ENCODE peak calls at places on chromosome 11, in eight cellular contexts. L is MM.1S, J is sigmoid colon, E is A549, N is upper lobe of right lung, W is GM23338, X is GM23248, T is prostate gland. Y is an unnamed sample.

GRCh38 chr11:126465573-126466287 is 110.2 kb downstream of the ST3GAL4 start:
- DNase-seq in L (peak), J (no peak), E (no peak), N (no peak), W (no peak), X (peak), T (no peak), Y (peak)

GRCh38 chr11:75347781-75348613 is 3.5 kb downstream of the ARRB1 start:
- DNase-seq in L (no peak), J (peak), E (no peak), N (no peak), W (no peak), X (peak), T (no peak), Y (no peak)

GRCh38 chr11:2742611-2743426 is 43.0 kb upstream of the KCNQ1OT1 start:
- DNase-seq in L (no peak), J (peak), E (no peak), N (peak), W (no peak), X (no peak), T (no peak), Y (peak)

GRCh38 chr11:35554491-35555237 is 29.2 kb upstream of the PAMR1 start:
- DNase-seq in L (no peak), J (no peak), E (peak), N (no peak), W (peak), X (peak), T (no peak), Y (no peak)

GRCh38 chr11:121895919-121896318 is 220.1 kb downstream of the BLID start:
- DNase-seq in L (no peak), J (no peak), E (no peak), N (no peak), W (no peak), X (peak), T (no peak), Y (no peak)

GRCh38 chr11:47215366-47215925 is 672 bp downstream of the DDB2 start:
- DNase-seq in L (peak), J (no peak), E (peak), N (no peak), W (no peak), X (peak), T (no peak), Y (no peak)

GRCh38 chr11:102345923-102346322 is 1.1 kb upstream of the BIRC2 start:
- DNase-seq in L (no peak), J (no peak), E (no peak), N (no peak), W (no peak), X (peak), T (no peak), Y (no peak)

GRCh38 chr11:83511646-83512045 is 225.5 kb upstream of the CCDC90B start:
- DNase-seq in L (no peak), J (no peak), E (no peak), N (no peak), W (peak), X (no peak), T (no peak), Y (no peak)

GRCh38 chr11:69162505-69162904 is 6.8 kb downstream of the SMIM38 start:
- DNase-seq in L (no peak), J (no peak), E (no peak), N (no peak), W (no peak), X (no peak), T (no peak), Y (no peak)

GRCh38 chr11:47617417-47617809 is 23.2 kb upstream of the C1QTNF4 start:
- DNase-seq in L (peak), J (no peak), E (no peak), N (no peak), W (no peak), X (peak), T (no peak), Y (no peak)

DNA sequence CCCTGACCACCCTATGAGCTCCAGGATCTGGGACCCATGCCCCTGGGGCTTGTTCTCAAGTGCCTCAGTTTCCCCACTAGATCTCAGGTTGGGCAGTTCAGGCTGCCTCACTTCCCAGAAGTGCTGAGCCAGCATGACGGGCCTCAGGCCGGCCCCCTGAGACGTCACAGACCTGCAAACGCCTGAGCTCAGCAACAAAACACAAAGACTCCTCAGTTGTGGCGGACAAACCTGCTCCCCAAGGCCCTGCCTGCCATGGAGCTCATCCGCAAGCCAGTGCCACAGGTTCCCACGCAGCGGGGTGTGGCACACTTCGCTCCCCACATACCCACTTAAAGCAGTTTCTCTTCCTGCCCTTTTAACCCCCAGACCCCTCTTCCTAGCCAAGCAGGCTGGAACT is 45.2 kb downstream of the NECTIN1 start:
- DNase-seq in L (peak), J (no peak), E (no peak), N (no peak), W (no peak), X (no peak), T (peak), Y (no peak)
- H3K27ac ChIP-seq in L (peak), J (no peak), E (peak), N (no peak), W (no peak), X (no peak), T (peak), Y (peak)

DNA sequence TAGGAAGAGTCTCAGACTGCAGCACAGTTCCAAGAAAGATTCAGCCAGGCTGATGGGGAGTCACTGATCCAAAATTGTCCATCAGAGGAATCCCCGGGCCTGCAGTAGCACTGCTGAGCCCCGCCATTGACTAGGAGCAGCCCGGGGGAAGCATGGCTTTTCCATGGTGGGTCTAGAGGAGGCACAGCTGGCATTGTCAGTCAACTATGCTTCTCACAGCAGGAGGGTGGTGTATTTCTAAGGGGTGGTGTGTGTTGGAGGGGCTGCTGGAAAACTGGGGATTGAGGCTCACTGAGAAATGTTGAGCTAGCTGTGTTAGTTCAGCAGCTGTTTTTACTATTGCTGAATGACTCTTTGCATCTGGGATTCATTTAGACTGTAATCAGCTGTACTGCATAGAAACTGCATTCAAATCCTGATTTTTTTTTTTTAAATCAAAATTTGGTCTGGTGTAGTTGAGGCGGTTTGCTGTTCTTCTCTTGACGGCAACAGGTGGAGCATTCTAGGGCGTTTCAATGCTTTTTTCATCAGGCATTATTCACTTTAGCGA is 5.6 kb downstream of the DDX10 start:
- DNase-seq in L (no peak), J (no peak), E (no peak), N (no peak), W (peak), X (no peak), T (no peak), Y (no peak)
- H3K4me3 ChIP-seq in L (no peak), J (no peak), E (no peak), N (no peak), W (no peak), X (no peak), T (no peak), Y (no peak)

GRCh38 chr11:67599149-67599548 is 7.6 kb upstream of the NDUFV1 start:
- DNase-seq in L (no peak), J (no peak), E (no peak), N (no peak), W (no peak), X (no peak), T (no peak), Y (no peak)

GRCh38 chr11:67594480-67594879 is 10.9 kb downstream of the GSTP1 start:
- DNase-seq in L (no peak), J (no peak), E (no peak), N (no peak), W (no peak), X (no peak), T (no peak), Y (no peak)

GRCh38 chr11:67600324-67601029 is 6.3 kb upstream of the NDUFV1 start:
- DNase-seq in L (peak), J (no peak), E (no peak), N (no peak), W (no peak), X (no peak), T (no peak), Y (no peak)

GRCh38 chr11:67592880-67593624 is 9.4 kb downstream of the GSTP1 start:
- DNase-seq in L (no peak), J (peak), E (no peak), N (no peak), W (no peak), X (no peak), T (no peak), Y (no peak)

GRCh38 chr11:67596753-67597300 is 9.9 kb upstream of the NDUFV1 start:
- DNase-seq in L (no peak), J (no peak), E (no peak), N (no peak), W (no peak), X (no peak), T (no peak), Y (no peak)
- H3K27ac ChIP-seq in L (no peak), J (no peak), E (no peak), N (no peak), W (no peak), X (no peak), T (no peak), Y (no peak)

DNA sequence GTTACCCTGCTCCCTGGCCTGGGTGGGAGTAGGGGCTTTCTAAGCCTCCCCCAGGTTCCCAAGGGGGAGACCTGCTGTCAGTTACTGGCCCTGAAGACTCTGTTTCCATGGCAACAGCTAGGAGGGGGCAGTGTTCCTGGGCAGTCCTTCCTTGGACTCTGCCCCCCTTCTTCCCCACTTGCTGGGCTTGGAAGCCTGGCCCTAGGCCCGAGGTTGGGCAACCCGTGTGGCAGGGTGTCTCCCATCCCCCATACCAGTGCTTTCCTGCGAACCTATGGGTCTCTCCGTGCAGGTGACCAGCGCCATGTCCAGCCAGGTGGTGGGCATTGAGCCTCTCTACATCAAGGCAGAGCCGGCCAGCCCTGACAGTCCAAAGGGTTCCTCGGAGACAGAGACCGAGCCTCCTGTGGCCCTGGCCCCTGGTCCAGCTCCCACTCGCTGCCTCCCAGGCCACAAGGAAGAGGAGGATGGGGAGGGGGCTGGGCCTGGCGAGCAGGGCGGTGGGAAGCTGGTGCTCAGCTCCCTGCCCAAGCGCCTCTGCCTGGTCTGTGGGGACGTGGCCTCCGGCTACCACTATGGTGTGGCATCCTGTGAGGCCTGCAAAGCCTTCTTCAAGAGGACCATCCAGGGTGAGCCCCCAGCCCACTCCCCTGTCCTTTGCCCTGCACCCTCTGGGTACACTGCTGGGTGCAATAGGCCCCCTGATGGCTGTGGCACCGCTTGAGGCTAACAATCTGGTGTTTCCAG is 1.7 kb downstream of the ESRRA start:
- DNase-seq in L (no peak), J (peak), E (peak), N (peak), W (no peak), X (peak), T (no peak), Y (peak)
- H3K4me3 ChIP-seq in L (peak), J (peak), E (peak), N (peak), W (peak), X (peak), T (peak), Y (peak)

GRCh38 chr11:76380977-76381719 is at the start of the genes GVQW3 and THAP12:
- DNase-seq in L (peak), J (peak), E (peak), N (peak), W (peak), X (peak), T (peak), Y (peak)
- H3K27ac ChIP-seq in L (peak), J (peak), E (peak), N (peak), W (no peak), X (peak), T (peak), Y (peak)

Y was measured in pancreas.